ENCODE peak calls at places on chromosome 10, in four cellular contexts. One of them, this sample, is unnamed.
A peak's percentile ranks its signal among the peaks of the same experiment; 100 is the strongest.

GRCh38 chr10:132019366-132019765 is 37.6 kb upstream of the BNIP3 start:
- DNase-seq in astrocyte of the spinal cord: no peak
- DNase-seq in activated T-cell treated with anti-CD3 and anti-CD28 coated beads, Interleukin-2, amount 50 U/mL, for 72 hours: no peak
- DNase-seq in ureter: no peak
- DNase-seq in this sample: no peak

GRCh38 chr10:22853906-22854447 is 73.9 kb upstream of the ARMC3 start:
- DNase-seq in astrocyte of the spinal cord: peak; percentile 47
- DNase-seq in activated T-cell treated with anti-CD3 and anti-CD28 coated beads, Interleukin-2, amount 50 U/mL, for 72 hours: no peak
- DNase-seq in ureter: no peak
- DNase-seq in this sample: no peak

GRCh38 chr10:112963835-112964234 is 13.8 kb downstream of the TCF7L2 start:
- DNase-seq in ureter: no peak
- DNase-seq in astrocyte of the spinal cord: no peak
- DNase-seq in activated T-cell treated with anti-CD3 and anti-CD28 coated beads, Interleukin-2, amount 50 U/mL, for 72 hours: no peak
- DNase-seq in this sample: peak; percentile 26

GRCh38 chr10:102815790-102816549 is 21.2 kb downstream of the CYP17A1 start:
- DNase-seq in astrocyte of the spinal cord: peak; percentile 93
- DNase-seq in activated T-cell treated with anti-CD3 and anti-CD28 coated beads, Interleukin-2, amount 50 U/mL, for 72 hours: no peak
- DNase-seq in ureter: no peak
- DNase-seq in this sample: no peak

GRCh38 chr10:6771361-6771760 is 191.3 kb upstream of the PRKCQ start:
- DNase-seq in ureter: no peak
- DNase-seq in activated T-cell treated with anti-CD3 and anti-CD28 coated beads, Interleukin-2, amount 50 U/mL, for 72 hours: no peak
- DNase-seq in astrocyte of the spinal cord: no peak
- DNase-seq in this sample: no peak

GRCh38 chr10:48733329-48733728 is 48.7 kb downstream of the WDFY4 start:
- DNase-seq in astrocyte of the spinal cord: no peak
- DNase-seq in ureter: no peak
- DNase-seq in activated T-cell treated with anti-CD3 and anti-CD28 coated beads, Interleukin-2, amount 50 U/mL, for 72 hours: no peak
- DNase-seq in this sample: no peak

GRCh38 chr10:17307149-17307548 is 79.1 kb downstream of the VIM start:
- DNase-seq in astrocyte of the spinal cord: no peak
- DNase-seq in ureter: no peak
- DNase-seq in activated T-cell treated with anti-CD3 and anti-CD28 coated beads, Interleukin-2, amount 50 U/mL, for 72 hours: no peak
- DNase-seq in this sample: no peak

GRCh38 chr10:11286261-11286989 is 268.8 kb downstream of the CELF2 start:
- DNase-seq in ureter: no peak
- DNase-seq in activated T-cell treated with anti-CD3 and anti-CD28 coated beads, Interleukin-2, amount 50 U/mL, for 72 hours: no peak
- DNase-seq in astrocyte of the spinal cord: no peak
- DNase-seq in this sample: no peak

GRCh38 chr10:83585686-83586085 is 553.6 kb upstream of the GHITM start:
- DNase-seq in astrocyte of the spinal cord: no peak
- DNase-seq in activated T-cell treated with anti-CD3 and anti-CD28 coated beads, Interleukin-2, amount 50 U/mL, for 72 hours: no peak
- DNase-seq in ureter: no peak
- DNase-seq in this sample: no peak

GRCh38 chr10:65358565-65358964 is 1567.3 kb upstream of the LRRTM3 start:
- DNase-seq in ureter: no peak
- DNase-seq in activated T-cell treated with anti-CD3 and anti-CD28 coated beads, Interleukin-2, amount 50 U/mL, for 72 hours: no peak
- DNase-seq in astrocyte of the spinal cord: peak; percentile 10
- DNase-seq in this sample: peak; percentile 58

GRCh38 chr10:131947631-131948347 is 33.9 kb downstream of the BNIP3 start:
- DNase-seq in activated T-cell treated with anti-CD3 and anti-CD28 coated beads, Interleukin-2, amount 50 U/mL, for 72 hours: no peak
- DNase-seq in astrocyte of the spinal cord: peak; percentile 72
- DNase-seq in ureter: no peak
- DNase-seq in this sample: no peak

GRCh38 chr10:46267132-46267985 is 19.4 kb upstream of the ANTXRL start:
- DNase-seq in astrocyte of the spinal cord: no peak
- DNase-seq in ureter: no peak
- DNase-seq in activated T-cell treated with anti-CD3 and anti-CD28 coated beads, Interleukin-2, amount 50 U/mL, for 72 hours: no peak
- DNase-seq in this sample: no peak

GRCh38 chr10:52050429-52051047 is 263.5 kb upstream of the DKK1 start:
- DNase-seq in ureter: no peak
- DNase-seq in activated T-cell treated with anti-CD3 and anti-CD28 coated beads, Interleukin-2, amount 50 U/mL, for 72 hours: no peak
- DNase-seq in astrocyte of the spinal cord: no peak
- DNase-seq in this sample: no peak

This sample was measured in hepatocyte.